ENCODE peak calls at places on chromosomes 3 and 15, in five cellular contexts. E is prostate gland, U is caudate nucleus, C is mesenchymal stem cell, F is Panc1. K is an unnamed sample.
A peak's percentile ranks its signal among the peaks of the same experiment; 100 is the strongest.

GRCh38 chr3:150238995-150239612 is 169.0 kb upstream of the TSC22D2 start:
- DNase-seq in E (peak; percentile 24), U (no peak), C (no peak), F (no peak), K (no peak)

GRCh38 chr3:21778715-21779114 is 27.7 kb upstream of the ZNF385D start:
- DNase-seq in E (no peak), U (no peak), C (no peak), F (no peak), K (no peak)

GRCh38 chr15:92839696-92840095 is 60.4 kb upstream of the CHD2 start:
- DNase-seq in E (no peak), U (no peak), C (no peak), F (no peak), K (no peak)

GRCh38 chr3:98612587-98612986 is 19.2 kb upstream of the CPOX start:
- DNase-seq in E (no peak), U (no peak), C (no peak), F (no peak), K (no peak)

GRCh38 chr3:40516201-40516600 is 8.6 kb upstream of the ZNF621 start:
- DNase-seq in E (no peak), U (no peak), C (peak; percentile 7), F (no peak), K (no peak)

GRCh38 chr3:158970006-158970405 is 168.2 kb downstream of the MFSD1 start:
- DNase-seq in E (no peak), U (no peak), C (no peak), F (no peak), K (no peak)

GRCh38 chr3:49873623-49874022 is 3.9 kb upstream of the CAMKV start:
- DNase-seq in E (no peak), U (no peak), C (no peak), F (no peak), K (no peak)

GRCh38 chr3:126571078-126571477 is 12.3 kb upstream of the C3orf22 start:
- DNase-seq in E (no peak), U (no peak), C (no peak), F (no peak), K (no peak)

GRCh38 chr3:114179575-114179974 is 723 bp upstream of the DRD3 start:
- DNase-seq in E (no peak), U (peak; percentile 14), C (peak; percentile 24), F (peak; percentile 5), K (no peak)

GRCh38 chr3:17491601-17492000 is 250.8 kb downstream of the TBC1D5 start:
- DNase-seq in E (no peak), U (no peak), C (peak; percentile 19), F (no peak), K (no peak)

GRCh38 chr3:150345021-150345538 is 63.0 kb upstream of the TSC22D2 start:
- DNase-seq in E (peak; percentile 11), U (no peak), C (peak; percentile 40), F (peak; percentile 93), K (peak; percentile 98)

GRCh38 chr15:92091155-92091734 is 237.7 kb downstream of the SLCO3A1 start:
- DNase-seq in E (peak; percentile 50), U (peak; percentile 45), C (no peak), F (no peak), K (no peak)

GRCh38 chr3:12235691-12236090 is 53.2 kb upstream of the PPARG start:
- DNase-seq in E (no peak), U (no peak), C (peak; percentile 71), F (no peak), K (no peak)

GRCh38 chr3:103698646-103699045 is 1263.8 kb downstream of the ZPLD1 start:
- DNase-seq in E (no peak), U (no peak), C (no peak), F (no peak), K (no peak)

GRCh38 chr3:119524931-119525662 is 26.8 kb downstream of the TIMMDC1 start:
- DNase-seq in E (no peak), U (no peak), C (peak; percentile 13), F (no peak), K (no peak)

DNA sequence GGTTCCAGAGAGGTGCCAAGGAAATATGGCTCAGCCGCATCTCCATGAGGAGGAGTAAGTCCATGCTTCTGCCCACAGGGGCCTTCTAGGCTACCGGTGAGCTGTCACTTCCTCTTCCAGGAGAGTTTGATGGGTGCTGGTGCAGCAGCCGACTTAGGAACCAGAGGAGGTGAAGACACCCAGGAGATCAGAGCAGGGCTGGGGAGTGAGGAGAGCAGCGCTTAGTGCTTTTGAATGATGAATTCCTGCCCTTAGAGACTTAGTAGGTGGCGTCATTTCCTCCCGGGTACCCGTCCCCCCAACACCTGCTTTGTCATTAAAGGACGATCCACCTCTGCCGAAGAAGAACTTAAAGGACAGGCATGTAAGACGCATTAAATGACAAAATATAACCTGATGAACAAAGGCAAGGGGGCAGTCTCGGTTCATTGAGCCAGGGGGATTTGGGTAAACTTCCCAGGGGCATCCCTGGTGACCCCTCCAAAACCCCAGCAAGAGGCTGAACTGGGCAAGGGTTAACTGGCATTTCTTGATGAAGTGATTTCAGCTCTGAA is 67.6 kb downstream of the HES1 start:
- DNase-seq in E (no peak), U (no peak), C (no peak), F (no peak), K (no peak)
- H3K27ac ChIP-seq in E (peak overlapping the region; percentile 51), U (no peak overlapping the region), C (no peak overlapping the region), F (no peak overlapping the region), K (peak overlapping the region; percentile 74)

GRCh38 chr3:43769471-43770425 is 79.0 kb downstream of the ABHD5 start:
- DNase-seq in E (peak; percentile 86), U (peak; percentile 83), C (peak; percentile 96), F (no peak), K (peak; percentile 78)

GRCh38 chr3:43769097-43769470 is 78.3 kb downstream of the ABHD5 start:
- DNase-seq in E (no peak), U (no peak), C (no peak), F (no peak), K (no peak)

GRCh38 chr3:43768594-43768993 is 77.9 kb downstream of the ABHD5 start:
- DNase-seq in E (peak; percentile 19), U (no peak), C (no peak), F (no peak), K (no peak)

GRCh38 chr3:43773273-43774104 is 82.8 kb downstream of the ABHD5 start:
- DNase-seq in E (no peak), U (no peak), C (peak; percentile 22), F (no peak), K (no peak)

GRCh38 chr3:43770426-43771103 is 79.8 kb downstream of the ABHD5 start:
- DNase-seq in E (no peak), U (no peak), C (peak; percentile 71), F (no peak), K (no peak)
- H3K27ac ChIP-seq in E (peak overlapping the region; percentile 23), U (no peak overlapping the region), C (no peak overlapping the region), F (no peak overlapping the region), K (peak overlapping the region; percentile 95)

GRCh38 chr3:172263781-172264486 is 184.3 kb downstream of the GHSR start:
- DNase-seq in E (no peak), U (no peak), C (no peak), F (no peak), K (no peak)
- H3K27ac ChIP-seq in E (no peak overlapping the region), U (no peak overlapping the region), C (no peak overlapping the region), F (no peak overlapping the region), K (no peak overlapping the region)

GRCh38 chr15:71276355-71276665 is 161.0 kb downstream of the THSD4 start:
- DNase-seq in E (no peak), U (no peak), C (no peak), F (no peak), K (no peak)

GRCh38 chr15:71282086-71282485 is 166.8 kb downstream of the THSD4 start:
- DNase-seq in E (no peak), U (no peak), C (no peak), F (no peak), K (no peak)

GRCh38 chr15:71278989-71279756 is 163.9 kb downstream of the THSD4 start:
- DNase-seq in E (peak; percentile 84), U (no peak), C (peak; percentile 83), F (no peak), K (peak; percentile 92)

GRCh38 chr15:71275566-71276354 is 160.5 kb downstream of the THSD4 start:
- DNase-seq in E (no peak), U (no peak), C (no peak), F (no peak), K (no peak)

GRCh38 chr15:71279757-71280141 is 164.5 kb downstream of the THSD4 start:
- DNase-seq in E (no peak), U (no peak), C (no peak), F (no peak), K (no peak)
- H3K27ac ChIP-seq in E (peak overlapping the region; percentile 60), U (no peak overlapping the region), C (no peak overlapping the region), F (peak overlapping the region; percentile 26), K (peak overlapping the region; percentile 97)

GRCh38 chr3:58345457-58345856 is 12.8 kb downstream of the PXK start:
- DNase-seq in E (no peak), U (no peak), C (no peak), F (no peak), K (no peak)

GRCh38 chr3:58342676-58343075 is 10.0 kb downstream of the PXK start:
- DNase-seq in E (no peak), U (no peak), C (no peak), F (no peak), K (no peak)

GRCh38 chr3:58337190-58337589 is 4.5 kb downstream of the PXK start:
- DNase-seq in E (no peak), U (no peak), C (no peak), F (no peak), K (no peak)

GRCh38 chr3:58340594-58341244 is 8.0 kb downstream of the PXK start:
- DNase-seq in E (no peak), U (no peak), C (no peak), F (no peak), K (no peak)

GRCh38 chr3:58341376-58341775 is 8.7 kb downstream of the PXK start:
- DNase-seq in E (no peak), U (no peak), C (no peak), F (no peak), K (no peak)
- H3K27ac ChIP-seq in E (no peak overlapping the region), U (no peak overlapping the region), C (no peak overlapping the region), F (no peak overlapping the region), K (no peak overlapping the region)

DNA sequence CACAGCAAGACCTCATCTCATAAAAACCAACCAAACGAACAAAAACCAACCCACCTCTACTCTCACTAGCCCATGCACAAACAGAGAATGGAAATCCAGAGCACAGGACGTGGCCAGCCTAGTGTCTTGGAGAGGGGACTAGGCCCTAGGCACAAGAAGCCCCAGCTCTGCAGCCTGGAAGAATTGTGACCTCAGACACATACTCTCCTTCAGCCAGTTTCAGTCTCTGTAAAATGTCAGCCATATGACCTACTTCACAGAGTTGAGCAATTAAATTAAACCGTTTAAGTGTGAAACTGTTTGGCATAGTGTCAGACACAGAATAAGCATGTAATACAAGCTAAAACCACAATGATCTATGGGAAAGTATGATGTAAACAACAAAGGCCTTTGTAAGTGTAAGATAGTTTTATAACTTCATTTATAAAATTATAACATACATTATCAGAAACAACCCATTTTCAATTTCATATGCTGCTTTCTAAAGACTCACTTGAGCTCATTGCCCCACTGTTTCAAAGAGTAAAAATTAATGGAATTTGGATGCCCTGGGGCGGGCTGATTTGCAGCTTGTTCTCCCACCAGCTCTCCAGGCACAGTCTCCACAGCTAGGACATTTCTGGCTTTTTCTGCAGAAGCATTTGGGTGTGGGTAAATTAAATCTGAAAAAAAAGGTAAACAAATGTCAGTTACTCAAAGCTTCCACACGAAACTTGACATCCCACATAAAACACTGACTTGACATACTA is 32.9 kb downstream of the TBC1D2B start:
- DNase-seq in E (no peak), U (no peak), C (peak; percentile 58), F (no peak), K (no peak)
- H3K27ac ChIP-seq in E (no peak overlapping the region), U (no peak overlapping the region), C (no peak overlapping the region), F (no peak overlapping the region), K (no peak overlapping the region)

GRCh38 chr15:88912500-88912921 is 668 bp downstream of the MFGE8 start:
- DNase-seq in E (no peak), U (no peak), C (peak; percentile 56), F (no peak), K (no peak)
- H3K27ac ChIP-seq in E (peak overlapping the region; percentile 78), U (peak overlapping the region; percentile 72), C (peak overlapping the region; percentile 44), F (peak overlapping the region; percentile 97), K (peak overlapping the region; percentile 89)

GRCh38 chr15:41946970-41947369 is 25.4 kb downstream of the EHD4 start:
- DNase-seq in E (peak; percentile 35), U (no peak), C (no peak), F (no peak), K (no peak)
- H3K27ac ChIP-seq in E (no peak overlapping the region), U (no peak overlapping the region), C (peak overlapping the region; percentile 40), F (peak overlapping the region; percentile 87), K (peak overlapping the region; percentile 33)